ENCODE peak calls at places on chromosomes 16 and 17, in five cellular contexts. T, X, D, Q and B are unnamed samples.

GRCh38 chr17:48163809-48164208 is 56.2 kb downstream of the SNX11 start:
- DNase-seq in T (no peak), X (no peak), D (no peak), Q (no peak), B (no peak)

GRCh38 chr16:54526916-54527315 is 240.3 kb upstream of the IRX3 start:
- DNase-seq in T (no peak), X (no peak), D (no peak), Q (no peak), B (no peak)

GRCh38 chr17:80861892-80862291 is 129.7 kb upstream of the CHMP6 start:
- DNase-seq in T (no peak), X (no peak), D (no peak), Q (peak), B (no peak)

GRCh38 chr16:1458336-1458976 is 14.1 kb upstream of the CCDC154 start:
- DNase-seq in T (no peak), X (no peak), D (no peak), Q (no peak), B (no peak)

GRCh38 chr17:35257080-35257701 is 14.3 kb downstream of the SLFN5 start:
- DNase-seq in T (no peak), X (peak), D (peak), Q (peak), B (peak)

GRCh38 chr17:48037924-48038323 is 327 bp upstream of the COPZ2 start:
- DNase-seq in T (no peak), X (peak), D (no peak), Q (no peak), B (no peak)

GRCh38 chr16:84813141-84813933 is 6.4 kb upstream of the CRISPLD2 start:
- DNase-seq in T (no peak), X (no peak), D (no peak), Q (no peak), B (no peak)

GRCh38 chr17:28471127-28471453 is 2.4 kb upstream of the SLC13A2 start:
- DNase-seq in T (no peak), X (no peak), D (no peak), Q (no peak), B (no peak)

GRCh38 chr16:10676284-10676683 is 18.4 kb downstream of the TEKT5 start:
- DNase-seq in T (no peak), X (no peak), D (no peak), Q (no peak), B (no peak)

GRCh38 chr17:27413792-27414191 is 42.5 kb upstream of the KSR1 start:
- DNase-seq in T (no peak), X (no peak), D (no peak), Q (no peak), B (no peak)

GRCh38 chr17:47968836-47969235 is 2.1 kb upstream of the CDK5RAP3 start:
- DNase-seq in T (no peak), X (no peak), D (no peak), Q (no peak), B (no peak)

GRCh38 chr17:18997650-18998196 is 6.8 kb downstream of the FAM83G start:
- DNase-seq in T (no peak), X (no peak), D (no peak), Q (no peak), B (no peak)
- TF ChIP-seq POLR2A in T (no peak), X (no peak), D (no peak), Q (no peak), B (no peak)

GRCh38 chr17:4407851-4408250 is 25.9 kb upstream of the SPNS3 start:
- DNase-seq in T (no peak), X (no peak), D (peak), Q (peak), B (no peak)
- TF ChIP-seq POLR2A in T (no peak), X (no peak), D (no peak), Q (no peak), B (no peak)

GRCh38 chr17:39359994-39360393 is 41.4 kb downstream of the FBXL20 start:
- DNase-seq in T (no peak), X (no peak), D (no peak), Q (no peak), B (no peak)

GRCh38 chr17:39360537-39360936 is 40.9 kb downstream of the FBXL20 start:
- DNase-seq in T (no peak), X (no peak), D (no peak), Q (no peak), B (no peak)

GRCh38 chr17:39357488-39357887 is 43.9 kb downstream of the FBXL20 start:
- DNase-seq in T (no peak), X (no peak), D (no peak), Q (no peak), B (no peak)

GRCh38 chr17:39361064-39361463 is 40.4 kb downstream of the FBXL20 start:
- DNase-seq in T (no peak), X (no peak), D (no peak), Q (no peak), B (no peak)

GRCh38 chr17:39357978-39358377 is 43.4 kb downstream of the FBXL20 start:
- DNase-seq in T (no peak), X (no peak), D (no peak), Q (no peak), B (no peak)
- TF ChIP-seq POLR2A in T (no peak), X (no peak), D (no peak), Q (no peak), B (no peak)

GRCh38 chr16:4180511-4180910 is 61.4 kb downstream of the SRL start:
- DNase-seq in T (no peak), X (no peak), D (no peak), Q (no peak), B (no peak)

GRCh38 chr16:4182581-4183257 is 59.2 kb downstream of the SRL start:
- DNase-seq in T (no peak), X (no peak), D (no peak), Q (no peak), B (no peak)

GRCh38 chr16:4179763-4180260 is 62.1 kb downstream of the SRL start:
- DNase-seq in T (no peak), X (no peak), D (no peak), Q (no peak), B (no peak)

GRCh38 chr16:4184038-4184702 is 57.7 kb downstream of the SRL start:
- DNase-seq in T (no peak), X (no peak), D (peak), Q (no peak), B (no peak)

GRCh38 chr16:4183258-4184037 is 58.4 kb downstream of the SRL start:
- DNase-seq in T (peak), X (peak), D (peak), Q (peak), B (peak)
- TF ChIP-seq POLR2A in T (no peak), X (no peak), D (peak), Q (peak), B (peak)

GRCh38 chr16:3846595-3847091 is 33.9 kb downstream of the CREBBP start:
- DNase-seq in T (no peak), X (no peak), D (no peak), Q (no peak), B (no peak)
- TF ChIP-seq POLR2A in T (no peak), X (no peak), D (no peak), Q (no peak), B (no peak)

DNA sequence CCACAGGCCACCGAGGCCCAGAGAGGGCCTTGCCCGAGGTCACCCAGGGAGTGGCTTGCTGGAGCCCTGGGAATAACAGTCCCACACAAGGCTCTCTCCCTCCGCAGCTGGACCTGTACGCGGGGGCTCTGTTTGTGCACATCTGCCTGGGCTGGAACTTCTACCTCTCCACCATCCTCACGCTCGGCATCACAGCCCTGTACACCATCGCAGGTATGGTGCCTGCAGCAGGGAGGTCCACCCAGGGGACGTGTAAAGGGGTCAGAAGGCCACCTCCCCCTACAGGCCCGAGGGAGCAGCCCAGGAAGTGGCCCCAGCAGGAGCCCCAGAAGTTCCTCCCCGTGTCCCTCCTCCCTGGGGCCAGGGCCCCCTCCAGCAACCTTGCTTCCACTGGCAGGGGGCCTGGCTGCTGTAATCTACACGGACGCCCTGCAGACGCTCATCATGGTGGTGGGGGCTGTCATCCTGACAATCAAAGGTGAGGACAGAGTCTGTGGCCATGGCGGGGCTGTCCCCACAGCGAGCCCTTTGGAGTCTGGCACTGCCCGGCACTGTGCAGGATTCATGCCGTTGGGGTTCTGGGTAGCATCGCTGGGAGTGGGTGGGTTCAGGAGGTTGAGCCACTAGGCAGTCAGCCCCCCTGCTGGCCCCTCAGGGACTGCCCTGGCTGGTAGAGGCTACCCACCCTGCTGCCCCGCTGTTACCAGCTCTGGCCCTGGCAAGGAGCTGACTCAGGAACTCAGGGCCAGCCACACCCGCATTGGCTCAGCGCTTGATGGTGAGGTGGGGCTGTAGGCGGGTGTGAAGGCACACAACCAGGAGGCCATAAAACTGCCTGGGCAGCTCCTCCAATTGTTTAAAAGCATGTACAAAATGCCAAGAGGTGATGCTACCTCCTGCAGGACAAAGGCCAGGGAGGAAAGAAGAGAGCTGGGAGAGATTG is 17.3 kb downstream of the SLC5A10 start:
- DNase-seq in T (no peak), X (peak), D (no peak), Q (peak), B (peak)
- TF ChIP-seq POLR2A in T (no peak), X (no peak), D (no peak), Q (no peak), B (no peak)

GRCh38 chr16:23236983-23237382 is 54.4 kb downstream of the SCNN1G start:
- DNase-seq in T (no peak), X (no peak), D (no peak), Q (no peak), B (no peak)
- TF ChIP-seq POLR2A in T (no peak), X (no peak), D (no peak), Q (no peak), B (no peak)

GRCh38 chr17:7435676-7436555 is 681 bp downstream of the TMEM102 start:
- DNase-seq in T (no peak), X (peak), D (peak), Q (peak), B (no peak)
- TF ChIP-seq POLR2A in T (no peak), X (peak), D (peak), Q (peak), B (no peak)

GRCh38 chr16:81810894-81811538 is 31.9 kb downstream of the PLCG2 start:
- DNase-seq in T (no peak), X (no peak), D (no peak), Q (no peak), B (no peak)

GRCh38 chr16:81809567-81809966 is 30.5 kb downstream of the PLCG2 start:
- DNase-seq in T (no peak), X (no peak), D (no peak), Q (no peak), B (no peak)

GRCh38 chr16:81810361-81810760 is 31.3 kb downstream of the PLCG2 start:
- DNase-seq in T (no peak), X (no peak), D (no peak), Q (no peak), B (no peak)

GRCh38 chr16:81807767-81808166 is 28.7 kb downstream of the PLCG2 start:
- DNase-seq in T (no peak), X (no peak), D (no peak), Q (no peak), B (no peak)

DNA sequence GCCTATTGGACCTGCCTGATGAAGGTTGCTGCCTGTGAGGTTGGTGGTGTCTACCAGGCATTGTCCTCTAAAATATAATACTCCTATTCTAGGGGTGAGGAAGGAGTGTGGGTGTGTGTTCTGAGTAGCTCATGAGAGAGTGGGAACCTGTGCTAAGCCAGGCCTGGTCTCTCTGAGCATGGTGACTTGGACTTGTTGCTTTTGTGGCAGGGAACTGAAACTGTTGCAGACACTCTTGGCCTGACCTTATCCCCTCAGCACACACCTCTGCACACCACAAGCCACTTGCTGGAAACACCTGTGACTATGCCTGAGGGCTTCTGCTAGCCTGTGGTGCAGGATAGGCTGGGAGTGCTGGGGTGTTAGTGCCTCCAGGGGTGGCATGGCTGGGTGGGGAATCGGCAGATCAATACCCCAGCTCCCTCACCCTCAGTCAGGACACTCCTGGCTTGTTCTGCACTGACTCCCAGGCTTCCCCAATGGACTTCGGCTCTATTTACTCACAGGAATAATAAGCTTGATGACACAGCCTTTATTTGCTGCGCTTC is 29.9 kb downstream of the PLCG2 start:
- DNase-seq in T (no peak), X (no peak), D (no peak), Q (no peak), B (no peak)
- TF ChIP-seq POLR2A in T (no peak), X (no peak), D (no peak), Q (no peak), B (no peak)